ENCODE peak calls at places on chromosomes 16 and 17, in seven cellular contexts. One of them, this sample, is unnamed.

GRCh38 chr17:81867123-81867951 is 3.8 kb downstream of the ARHGDIA start:
- DNase-seq in hepatocyte: peak
- DNase-seq in AML-193: no peak
- DNase-seq in AG09309: no peak
- DNase-seq in NCI-H1092 treated with DMSO at 0.1 percent for 48 hours: no peak
- DNase-seq in T47D: peak
- DNase-seq in COLO829: no peak
- DNase-seq in this sample: peak

GRCh38 chr17:19707728-19708221 is 8.6 kb downstream of the SLC47A2 start:
- DNase-seq in COLO829: no peak
- DNase-seq in NCI-H1092 treated with DMSO at 0.1 percent for 48 hours: no peak
- DNase-seq in AML-193: no peak
- DNase-seq in hepatocyte: no peak
- DNase-seq in T47D: peak
- DNase-seq in AG09309: no peak
- DNase-seq in this sample: no peak

GRCh38 chr17:78940708-78941107 is 15.5 kb upstream of the TIMP2 start:
- DNase-seq in COLO829: no peak
- DNase-seq in NCI-H1092 treated with DMSO at 0.1 percent for 48 hours: no peak
- DNase-seq in AG09309: no peak
- DNase-seq in T47D: no peak
- DNase-seq in AML-193: no peak
- DNase-seq in hepatocyte: no peak
- DNase-seq in this sample: no peak

GRCh38 chr16:77068402-77068801 is 122.6 kb upstream of the MON1B start:
- DNase-seq in T47D: no peak
- DNase-seq in COLO829: no peak
- DNase-seq in AG09309: no peak
- DNase-seq in NCI-H1092 treated with DMSO at 0.1 percent for 48 hours: no peak
- DNase-seq in hepatocyte: no peak
- DNase-seq in AML-193: no peak
- DNase-seq in this sample: no peak

GRCh38 chr16:19308392-19308791 is 22.9 kb downstream of the CLEC19A start:
- DNase-seq in AML-193: no peak
- DNase-seq in COLO829: no peak
- DNase-seq in hepatocyte: no peak
- DNase-seq in NCI-H1092 treated with DMSO at 0.1 percent for 48 hours: no peak
- DNase-seq in AG09309: no peak
- DNase-seq in T47D: no peak
- DNase-seq in this sample: no peak

GRCh38 chr16:28277537-28278388 is 14.6 kb upstream of the SBK1 start:
- DNase-seq in NCI-H1092 treated with DMSO at 0.1 percent for 48 hours: peak
- DNase-seq in COLO829: peak
- DNase-seq in T47D: peak
- DNase-seq in AML-193: peak
- DNase-seq in hepatocyte: peak
- DNase-seq in AG09309: peak
- DNase-seq in this sample: peak

GRCh38 chr17:64323774-64324173 is 60.7 kb upstream of the TEX2 start:
- DNase-seq in AG09309: no peak
- DNase-seq in AML-193: no peak
- DNase-seq in COLO829: no peak
- DNase-seq in T47D: no peak
- DNase-seq in hepatocyte: no peak
- DNase-seq in NCI-H1092 treated with DMSO at 0.1 percent for 48 hours: no peak
- DNase-seq in this sample: no peak

GRCh38 chr16:9389543-9390207 is 298.2 kb downstream of the HAPSTR1 start:
- DNase-seq in hepatocyte: no peak
- DNase-seq in NCI-H1092 treated with DMSO at 0.1 percent for 48 hours: no peak
- DNase-seq in COLO829: no peak
- DNase-seq in AML-193: no peak
- DNase-seq in T47D: no peak
- DNase-seq in AG09309: no peak
- DNase-seq in this sample: no peak

GRCh38 chr16:72094266-72094610 is 591 bp downstream of the DHX38 start:
- DNase-seq in T47D: no peak
- DNase-seq in AML-193: no peak
- DNase-seq in COLO829: peak
- DNase-seq in NCI-H1092 treated with DMSO at 0.1 percent for 48 hours: no peak
- DNase-seq in AG09309: no peak
- DNase-seq in hepatocyte: peak
- DNase-seq in this sample: no peak

GRCh38 chr17:76271669-76272540 is 6.8 kb downstream of the UBALD2 start:
- DNase-seq in hepatocyte: no peak
- DNase-seq in COLO829: no peak
- DNase-seq in T47D: no peak
- DNase-seq in AG09309: no peak
- DNase-seq in NCI-H1092 treated with DMSO at 0.1 percent for 48 hours: no peak
- DNase-seq in AML-193: no peak
- DNase-seq in this sample: no peak

GRCh38 chr16:75198135-75198600 is 8.8 kb downstream of the CTRB2 start:
- DNase-seq in AG09309: peak
- DNase-seq in hepatocyte: peak
- DNase-seq in AML-193: no peak
- DNase-seq in T47D: no peak
- DNase-seq in NCI-H1092 treated with DMSO at 0.1 percent for 48 hours: no peak
- DNase-seq in COLO829: no peak
- DNase-seq in this sample: no peak

GRCh38 chr17:80997471-80998387 is 6.1 kb downstream of the CHMP6 start:
- DNase-seq in hepatocyte: peak
- DNase-seq in AG09309: no peak
- DNase-seq in NCI-H1092 treated with DMSO at 0.1 percent for 48 hours: no peak
- DNase-seq in COLO829: no peak
- DNase-seq in AML-193: no peak
- DNase-seq in T47D: no peak
- DNase-seq in this sample: peak

GRCh38 chr17:39132192-39132600 is 19.2 kb downstream of the PLXDC1 start:
- DNase-seq in COLO829: no peak
- DNase-seq in AG09309: no peak
- DNase-seq in NCI-H1092 treated with DMSO at 0.1 percent for 48 hours: no peak
- DNase-seq in T47D: no peak
- DNase-seq in hepatocyte: peak
- DNase-seq in AML-193: no peak
- DNase-seq in this sample: no peak

GRCh38 chr17:22300177-22300576 is 607.9 kb downstream of the KCNJ18 start:
- DNase-seq in AML-193: no peak
- DNase-seq in hepatocyte: no peak
- DNase-seq in COLO829: no peak
- DNase-seq in NCI-H1092 treated with DMSO at 0.1 percent for 48 hours: no peak
- DNase-seq in T47D: no peak
- DNase-seq in AG09309: no peak
- DNase-seq in this sample: no peak

GRCh38 chr16:27449434-27450188 is 47.6 kb downstream of the IL21R start:
- DNase-seq in COLO829: no peak
- DNase-seq in AG09309: no peak
- DNase-seq in hepatocyte: no peak
- DNase-seq in NCI-H1092 treated with DMSO at 0.1 percent for 48 hours: no peak
- DNase-seq in T47D: no peak
- DNase-seq in AML-193: no peak
- DNase-seq in this sample: peak

GRCh38 chr16:84121007-84121406 is 4.3 kb upstream of the MBTPS1 start:
- DNase-seq in COLO829: no peak
- DNase-seq in hepatocyte: no peak
- DNase-seq in AG09309: no peak
- DNase-seq in NCI-H1092 treated with DMSO at 0.1 percent for 48 hours: no peak
- DNase-seq in AML-193: no peak
- DNase-seq in T47D: no peak
- DNase-seq in this sample: no peak

GRCh38 chr17:8137645-8138342 is 13.9 kb upstream of the HES7 start:
- DNase-seq in NCI-H1092 treated with DMSO at 0.1 percent for 48 hours: no peak
- DNase-seq in T47D: no peak
- DNase-seq in hepatocyte: peak
- DNase-seq in AG09309: no peak
- DNase-seq in COLO829: no peak
- DNase-seq in AML-193: no peak
- DNase-seq in this sample: no peak

GRCh38 chr16:3745751-3746355 is 28.5 kb upstream of the TRAP1 start:
- DNase-seq in hepatocyte: no peak
- DNase-seq in COLO829: no peak
- DNase-seq in AG09309: no peak
- DNase-seq in T47D: no peak
- DNase-seq in NCI-H1092 treated with DMSO at 0.1 percent for 48 hours: no peak
- DNase-seq in AML-193: no peak
- DNase-seq in this sample: no peak

GRCh38 chr16:997440-998051 is 16.0 kb downstream of the SOX8 start:
- DNase-seq in AG09309: no peak
- DNase-seq in T47D: peak
- DNase-seq in hepatocyte: peak
- DNase-seq in AML-193: no peak
- DNase-seq in COLO829: peak
- DNase-seq in NCI-H1092 treated with DMSO at 0.1 percent for 48 hours: no peak
- DNase-seq in this sample: peak

GRCh38 chr17:5065227-5065744 is 13.0 kb upstream of the ZFP3 start:
- DNase-seq in AG09309: no peak
- DNase-seq in T47D: no peak
- DNase-seq in COLO829: no peak
- DNase-seq in hepatocyte: no peak
- DNase-seq in NCI-H1092 treated with DMSO at 0.1 percent for 48 hours: no peak
- DNase-seq in AML-193: no peak
- DNase-seq in this sample: no peak

GRCh38 chr16:19859603-19860002 is 25.0 kb downstream of the GPRC5B start:
- DNase-seq in T47D: no peak
- DNase-seq in NCI-H1092 treated with DMSO at 0.1 percent for 48 hours: no peak
- DNase-seq in COLO829: no peak
- DNase-seq in AML-193: no peak
- DNase-seq in AG09309: no peak
- DNase-seq in hepatocyte: no peak
- DNase-seq in this sample: no peak